ENCODE peak calls at places on chromosome 15, in eight cellular contexts. M, H, G, Q, R, X, V and U are unnamed samples.

GRCh38 chr15:89912674-89913396 is at the start of gene ARPIN:
- DNase-seq in M (peak), H (peak), G (no peak), Q (peak), R (peak), X (peak), V (no peak), U (no peak)

GRCh38 chr15:62391565-62392262 is 226.6 kb upstream of the C2CD4B start:
- DNase-seq in M (peak), H (peak), G (no peak), Q (no peak), R (peak), X (no peak), V (peak), U (peak)

GRCh38 chr15:87871738-87872315 is 384.7 kb downstream of the NTRK3 start:
- DNase-seq in M (no peak), H (no peak), G (no peak), Q (peak), R (no peak), X (no peak), V (no peak), U (no peak)

GRCh38 chr15:77650285-77650684 is 17.6 kb upstream of the LINGO1 start:
- DNase-seq in M (peak), H (peak), G (no peak), Q (peak), R (no peak), X (no peak), V (no peak), U (peak)

GRCh38 chr15:51172190-51172589 is 77.5 kb upstream of the TNFAIP8L3 start:
- DNase-seq in M (no peak), H (peak), G (no peak), Q (no peak), R (no peak), X (no peak), V (no peak), U (no peak)

GRCh38 chr15:28101983-28102441 is 2.9 kb upstream of the OCA2 start:
- DNase-seq in M (no peak), H (no peak), G (no peak), Q (no peak), R (no peak), X (no peak), V (no peak), U (no peak)

GRCh38 chr15:69857246-69857645 is 240.5 kb downstream of the TLE3 start:
- DNase-seq in M (no peak), H (no peak), G (no peak), Q (no peak), R (no peak), X (no peak), V (no peak), U (no peak)

GRCh38 chr15:64865998-64866520 is 24.3 kb downstream of the PLEKHO2 start:
- DNase-seq in M (peak), H (peak), G (no peak), Q (no peak), R (no peak), X (no peak), V (no peak), U (no peak)

GRCh38 chr15:27223166-27223565 is 252.2 kb downstream of the GABRG3 start:
- DNase-seq in M (no peak), H (no peak), G (no peak), Q (no peak), R (no peak), X (no peak), V (no peak), U (no peak)

GRCh38 chr15:72197460-72198409 is at the start of gene GRAMD2A:
- DNase-seq in M (peak), H (peak), G (no peak), Q (no peak), R (no peak), X (peak), V (peak), U (no peak)

GRCh38 chr15:81152339-81152738 is 18.3 kb downstream of the CFAP161 start:
- DNase-seq in M (no peak), H (no peak), G (no peak), Q (no peak), R (no peak), X (no peak), V (no peak), U (no peak)

GRCh38 chr15:41788262-41788661 is 14.0 kb downstream of the MAPKBP1 start:
- DNase-seq in M (no peak), H (no peak), G (no peak), Q (no peak), R (no peak), X (no peak), V (no peak), U (no peak)

GRCh38 chr15:75727851-75728715 is 15.4 kb upstream of the CSPG4 start:
- DNase-seq in M (peak), H (peak), G (peak), Q (peak), R (peak), X (peak), V (peak), U (peak)

GRCh38 chr15:74978503-74978902 is 16.9 kb upstream of the SCAMP5 start:
- DNase-seq in M (no peak), H (peak), G (no peak), Q (no peak), R (no peak), X (no peak), V (no peak), U (no peak)

GRCh38 chr15:25372298-25372697 is 66.5 kb downstream of the UBE3A start:
- DNase-seq in M (no peak), H (no peak), G (peak), Q (no peak), R (no peak), X (no peak), V (no peak), U (no peak)

GRCh38 chr15:97976766-97977503 is 16.4 kb downstream of the ARRDC4 start:
- DNase-seq in M (no peak), H (no peak), G (no peak), Q (no peak), R (no peak), X (no peak), V (no peak), U (no peak)

GRCh38 chr15:85642693-85643058 is 152.0 kb downstream of the KLHL25 start:
- DNase-seq in M (no peak), H (no peak), G (no peak), Q (no peak), R (peak), X (no peak), V (no peak), U (no peak)

GRCh38 chr15:101026686-101027272 is 107.6 kb downstream of the LRRK1 start:
- DNase-seq in M (no peak), H (no peak), G (no peak), Q (no peak), R (peak), X (peak), V (no peak), U (no peak)

GRCh38 chr15:89071471-89071870 is 16.8 kb upstream of the ABHD2 start:
- DNase-seq in M (no peak), H (no peak), G (no peak), Q (no peak), R (no peak), X (no peak), V (no peak), U (no peak)

GRCh38 chr15:39193611-39194010 is 387.3 kb upstream of the THBS1 start:
- DNase-seq in M (no peak), H (no peak), G (no peak), Q (no peak), R (no peak), X (no peak), V (no peak), U (no peak)

GRCh38 chr15:35514759-35515158 is 31.2 kb downstream of the DPH6 start:
- DNase-seq in M (no peak), H (peak), G (no peak), Q (no peak), R (no peak), X (no peak), V (no peak), U (no peak)

GRCh38 chr15:49625460-49626036 is 4.7 kb downstream of the DTWD1 start:
- DNase-seq in M (no peak), H (no peak), G (no peak), Q (no peak), R (no peak), X (no peak), V (no peak), U (no peak)

GRCh38 chr15:89128320-89129122 is 40.3 kb downstream of the ABHD2 start:
- DNase-seq in M (no peak), H (peak), G (peak), Q (no peak), R (no peak), X (no peak), V (no peak), U (no peak)

GRCh38 chr15:77002954-77003912 is 8.3 kb downstream of the PSTPIP1 start:
- DNase-seq in M (no peak), H (no peak), G (peak), Q (no peak), R (peak), X (peak), V (peak), U (peak)

GRCh38 chr15:88331291-88331690 is 74.8 kb upstream of the NTRK3 start:
- DNase-seq in M (peak), H (peak), G (no peak), Q (peak), R (peak), X (no peak), V (peak), U (peak)

GRCh38 chr15:52100807-52101206 is 11.8 kb downstream of the BCL2L10 start:
- DNase-seq in M (no peak), H (peak), G (peak), Q (no peak), R (peak), X (peak), V (peak), U (no peak)

GRCh38 chr15:68330911-68331310 is 53.4 kb downstream of the FEM1B start:
- DNase-seq in M (peak), H (no peak), G (no peak), Q (no peak), R (no peak), X (no peak), V (no peak), U (no peak)

GRCh38 chr15:56242576-56243116 is 1.0 kb downstream of the RFX7 start:
- DNase-seq in M (no peak), H (peak), G (no peak), Q (no peak), R (no peak), X (no peak), V (no peak), U (peak)

GRCh38 chr15:33242669-33243191 is 48.2 kb upstream of the FMN1 start:
- DNase-seq in M (peak), H (peak), G (peak), Q (no peak), R (no peak), X (no peak), V (peak), U (peak)

GRCh38 chr15:66006986-66007385 is 137.7 kb downstream of the RAB11A start:
- DNase-seq in M (no peak), H (peak), G (no peak), Q (no peak), R (no peak), X (no peak), V (no peak), U (no peak)

GRCh38 chr15:39969871-39970270 is 36.0 kb downstream of the EIF2AK4 start:
- DNase-seq in M (no peak), H (peak), G (peak), Q (no peak), R (peak), X (peak), V (no peak), U (no peak)